ENCODE peak calls at places on chromosomes 5 and 9, in ten cellular contexts. R, S, I, U, C, X, L, Q, E and K are unnamed samples.

GRCh38 chr9:86821011-86821845 is 126.1 kb downstream of the GAS1 start:
- DNase-seq in R (no peak), S (no peak), I (no peak), U (no peak), C (no peak), X (no peak), L (no peak), Q (no peak), E (no peak), K (no peak)

GRCh38 chr9:130309689-130310455 is 44.3 kb downstream of the HMCN2 start:
- DNase-seq in R (no peak), S (no peak), I (no peak), U (no peak), C (no peak), X (no peak), L (no peak), Q (no peak), E (no peak), K (no peak)

GRCh38 chr5:111129938-111130337 is 37.8 kb downstream of the WDR36 start:
- DNase-seq in R (no peak), S (no peak), I (no peak), U (no peak), C (no peak), X (no peak), L (no peak), Q (no peak), E (no peak), K (no peak)

GRCh38 chr5:154194348-154195329 is 4.1 kb downstream of the GALNT10 start:
- DNase-seq in R (no peak), S (no peak), I (no peak), U (peak; percentile 48), C (no peak), X (no peak), L (no peak), Q (no peak), E (no peak), K (no peak)

GRCh38 chr5:78534148-78535009 is 114.2 kb downstream of the LHFPL2 start:
- DNase-seq in R (no peak), S (no peak), I (no peak), U (no peak), C (no peak), X (no peak), L (no peak), Q (no peak), E (no peak), K (no peak)

GRCh38 chr9:91555132-91555531 is 131.5 kb upstream of the NFIL3 start:
- DNase-seq in R (no peak), S (no peak), I (no peak), U (no peak), C (no peak), X (no peak), L (no peak), Q (no peak), E (no peak), K (no peak)

GRCh38 chr9:19946446-19947109 is 157.7 kb upstream of the SLC24A2 start:
- DNase-seq in R (no peak), S (peak; percentile 60), I (no peak), U (no peak), C (no peak), X (no peak), L (no peak), Q (no peak), E (no peak), K (no peak)

GRCh38 chr9:94887721-94888120 is 161.2 kb downstream of the AOPEP start:
- DNase-seq in R (no peak), S (no peak), I (no peak), U (no peak), C (no peak), X (no peak), L (no peak), Q (no peak), E (no peak), K (no peak)

GRCh38 chr5:163938595-163938994 is 433.2 kb downstream of the MAT2B start:
- DNase-seq in R (no peak), S (no peak), I (no peak), U (no peak), C (no peak), X (no peak), L (no peak), Q (no peak), E (no peak), K (no peak)

GRCh38 chr9:124355032-124355940 is 60.0 kb downstream of the PSMB7 start:
- DNase-seq in R (no peak), S (peak; percentile 47), I (no peak), U (no peak), C (no peak), X (no peak), L (no peak), Q (no peak), E (no peak), K (no peak)

GRCh38 chr9:99127372-99128132 is 22.6 kb downstream of the TGFBR1 start:
- DNase-seq in R (no peak), S (no peak), I (no peak), U (no peak), C (no peak), X (peak; percentile 85), L (no peak), Q (no peak), E (no peak), K (no peak)

GRCh38 chr9:113653746-113654604 is 190.4 kb downstream of the RGS3 start:
- DNase-seq in R (no peak), S (no peak), I (no peak), U (no peak), C (no peak), X (no peak), L (no peak), Q (no peak), E (no peak), K (no peak)

GRCh38 chr9:97640290-97640689 is 6.7 kb downstream of the NCBP1 start:
- DNase-seq in R (no peak), S (no peak), I (no peak), U (no peak), C (no peak), X (no peak), L (no peak), Q (no peak), E (no peak), K (no peak)

GRCh38 chr9:131840220-131840619 is 100.3 kb upstream of the RAPGEF1 start:
- DNase-seq in R (no peak), S (no peak), I (no peak), U (no peak), C (no peak), X (no peak), L (no peak), Q (no peak), E (no peak), K (no peak)

GRCh38 chr5:59760798-59761348 is 132.7 kb downstream of the PDE4D start:
- DNase-seq in R (no peak), S (no peak), I (no peak), U (no peak), C (no peak), X (no peak), L (no peak), Q (no peak), E (no peak), K (no peak)

GRCh38 chr9:96751815-96752214 is 26.1 kb downstream of the ZNF510 start:
- DNase-seq in R (no peak), S (no peak), I (no peak), U (no peak), C (no peak), X (no peak), L (peak; percentile 49), Q (no peak), E (no peak), K (no peak)

GRCh38 chr9:89246840-89247239 is 64.2 kb upstream of the CKS2 start:
- DNase-seq in R (no peak), S (no peak), I (no peak), U (no peak), C (no peak), X (no peak), L (no peak), Q (no peak), E (no peak), K (no peak)

GRCh38 chr9:130343445-130343918 is 77.9 kb downstream of the HMCN2 start:
- DNase-seq in R (peak; percentile 54), S (no peak), I (peak; percentile 28), U (no peak), C (no peak), X (no peak), L (no peak), Q (peak; percentile 6), E (no peak), K (no peak)

GRCh38 chr5:72402381-72402890 is 82.3 kb downstream of the PTCD2 start:
- DNase-seq in R (no peak), S (no peak), I (no peak), U (no peak), C (no peak), X (no peak), L (no peak), Q (no peak), E (no peak), K (no peak)

GRCh38 chr9:34145165-34145564 is 18.7 kb upstream of the DCAF12 start:
- DNase-seq in R (no peak), S (no peak), I (no peak), U (no peak), C (no peak), X (no peak), L (no peak), Q (no peak), E (no peak), K (no peak)

GRCh38 chr9:100366121-100366520 is 13.4 kb upstream of the TEX10 start:
- DNase-seq in R (no peak), S (no peak), I (no peak), U (no peak), C (no peak), X (no peak), L (no peak), Q (no peak), E (no peak), K (no peak)

GRCh38 chr9:5976668-5977397 is 38.6 kb downstream of the RANBP6 start:
- DNase-seq in R (no peak), S (peak; percentile 6), I (no peak), U (no peak), C (no peak), X (no peak), L (peak; percentile 5), Q (no peak), E (no peak), K (no peak)

GRCh38 chr9:93500571-93501298 is 47.4 kb upstream of the FAM120AOS start:
- DNase-seq in R (no peak), S (no peak), I (no peak), U (no peak), C (no peak), X (no peak), L (no peak), Q (no peak), E (no peak), K (no peak)